ENCODE peak calls at places on chromosomes 16 and 17, in ten cellular contexts. T, P, F, U, N, B, O, Q, Z and M are unnamed samples.

GRCh38 chr17:34820922-34821321 is 140.3 kb downstream of the CCT6B start:
- DNase-seq in T (no peak), P (no peak), B (no peak), F (no peak), Q (no peak), N (no peak), U (no peak), Z (no peak), O (no peak), M (no peak)

GRCh38 chr16:49094471-49094870 is 187.2 kb downstream of the CBLN1 start:
- DNase-seq in P (no peak), U (no peak), F (no peak), T (no peak), Q (no peak), Z (no peak), O (no peak), N (no peak), B (no peak), M (no peak)

GRCh38 chr17:75832652-75833400 is 11.4 kb downstream of the UNC13D start:
- DNase-seq in F (no peak), Q (no peak), P (no peak), N (peak; percentile 31), Z (no peak), B (no peak), O (peak; percentile 85), U (no peak), T (no peak), M (no peak)

GRCh38 chr16:86901483-86901882 is 323.1 kb downstream of the FOXL1 start:
- DNase-seq in Z (peak; percentile 63), T (peak; percentile 49), O (no peak), Q (no peak), F (no peak), P (peak; percentile 50), U (no peak), B (no peak), N (no peak), M (no peak)

GRCh38 chr17:54085934-54086333 is 263.2 kb downstream of the KIF2B start:
- DNase-seq in Z (no peak), P (no peak), T (no peak), U (no peak), Q (no peak), B (no peak), F (no peak), N (no peak), O (peak; percentile 55), M (no peak)

GRCh38 chr16:12497558-12497957 is 306.1 kb downstream of the CPPED1 start:
- DNase-seq in N (no peak), F (no peak), Q (no peak), P (no peak), O (no peak), B (no peak), T (no peak), U (no peak), Z (no peak), M (no peak)

GRCh38 chr17:75135946-75136345 is 4.4 kb upstream of the NT5C start:
- DNase-seq in O (no peak), B (no peak), U (no peak), F (no peak), N (no peak), Q (no peak), T (no peak), P (no peak), Z (no peak), M (no peak)

GRCh38 chr17:35432176-35433074 is at the start of gene SLFN12:
- DNase-seq in Z (peak; percentile 98), T (peak; percentile 94), N (peak; percentile 51), O (peak; percentile 94), Q (peak; percentile 76), F (peak; percentile 64), P (peak; percentile 98), U (peak; percentile 24), B (peak; percentile 45), M (peak; percentile 84)

DNA sequence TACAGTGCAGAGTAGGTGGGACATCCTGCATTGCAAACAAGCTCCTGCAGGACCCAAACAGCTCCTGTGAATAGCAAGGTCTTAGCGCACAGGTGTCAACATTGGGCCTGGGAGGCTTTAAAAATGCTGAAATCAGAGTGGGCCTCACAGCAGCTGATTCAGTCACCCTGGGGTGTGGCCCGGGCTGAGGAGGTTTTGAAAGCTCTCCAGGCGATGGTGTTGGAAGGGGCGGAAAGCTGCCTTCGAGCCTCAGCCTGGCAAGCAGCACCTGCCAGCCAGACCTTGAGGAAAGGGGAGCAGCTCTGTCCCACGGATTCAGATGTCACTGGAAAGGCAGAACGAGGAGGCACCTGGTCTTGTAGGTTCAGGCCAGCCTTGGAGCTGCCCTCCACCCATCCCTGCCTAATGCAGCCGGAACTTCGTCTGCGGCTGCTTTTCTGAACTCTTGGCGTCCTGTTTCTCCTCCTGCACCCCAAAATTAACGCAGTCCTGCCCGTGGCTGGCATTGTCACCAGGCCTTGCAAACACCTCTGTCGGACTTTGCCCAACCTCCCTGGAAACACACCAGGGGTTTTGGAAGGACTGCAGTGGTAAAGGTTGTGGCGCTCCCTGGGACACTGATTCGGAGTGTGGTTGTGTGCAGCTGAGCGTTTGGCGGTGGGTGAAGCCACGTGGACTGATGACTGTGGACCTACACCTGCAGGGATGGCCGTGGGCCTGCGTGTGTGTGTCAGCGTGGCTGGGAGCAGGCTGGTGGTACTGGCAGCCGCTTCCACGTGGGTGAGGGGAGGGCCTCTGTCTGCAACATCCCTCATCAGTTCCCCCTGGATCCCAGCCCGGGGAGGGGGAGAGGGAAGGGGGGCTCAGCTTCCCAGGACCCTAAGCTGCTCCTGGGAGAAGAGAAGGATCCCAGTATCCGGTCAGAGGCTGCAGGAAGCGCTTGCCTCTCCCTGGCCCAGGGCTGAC is 3.4 kb downstream of the NECAB2 start:
- DNase-seq in T (no peak), Z (no peak), N (no peak), P (no peak), F (no peak), O (no peak), B (peak; percentile 5), U (no peak), Q (no peak), M (no peak)
- H3K4me3 ChIP-seq in T (no peak overlapping the region), Z (no peak overlapping the region), N (no peak overlapping the region), P (no peak overlapping the region), F (no peak overlapping the region), O (no peak overlapping the region), B (no peak overlapping the region), U (no peak overlapping the region), Q (no peak overlapping the region), M (no peak overlapping the region)

DNA sequence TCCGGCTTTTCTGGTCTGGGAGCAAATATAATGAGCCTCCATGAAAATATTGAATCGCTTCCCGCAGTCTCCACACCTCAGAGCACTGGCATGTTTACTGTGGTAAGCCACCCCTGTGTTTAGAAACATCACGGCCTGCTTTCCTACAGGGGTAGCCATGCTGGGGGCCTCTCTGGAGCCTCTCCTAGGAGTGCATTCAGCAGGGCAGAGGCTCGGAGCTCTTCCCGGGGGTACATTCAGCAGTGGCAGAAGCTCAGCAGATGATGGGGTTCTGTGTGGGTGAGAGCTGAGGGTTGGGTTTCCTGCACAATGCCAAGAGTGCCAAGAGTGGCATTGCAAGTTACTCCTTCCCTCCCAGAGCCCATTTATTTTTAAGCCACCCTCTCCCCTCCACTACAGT is 386.6 kb downstream of the SEC14L1 start:
- DNase-seq in U (no peak), Z (no peak), Q (no peak), P (no peak), T (no peak), N (no peak), F (no peak), O (no peak), B (no peak), M (no peak)
- H3K4me3 ChIP-seq in U (no peak overlapping the region), Z (no peak overlapping the region), Q (no peak overlapping the region), P (no peak overlapping the region), T (no peak overlapping the region), N (no peak overlapping the region), F (no peak overlapping the region), O (no peak overlapping the region), B (no peak overlapping the region), M (no peak overlapping the region)

GRCh38 chr17:60077672-60078519 is 825 bp downstream of the HEATR6 start:
- DNase-seq in F (no peak), P (peak; percentile 54), Q (no peak), U (no peak), Z (peak; percentile 57), T (peak; percentile 72), B (no peak), N (no peak), O (no peak), M (no peak)

GRCh38 chr17:60077226-60077625 is 1.5 kb downstream of the HEATR6 start:
- DNase-seq in U (no peak), B (no peak), N (no peak), Z (no peak), O (no peak), P (peak; percentile 24), T (no peak), Q (no peak), F (no peak), M (no peak)

GRCh38 chr17:60079401-60079861 is 710 bp upstream of the HEATR6 start:
- DNase-seq in N (no peak), Q (no peak), B (no peak), O (no peak), U (no peak), Z (no peak), P (peak; percentile 54), F (no peak), T (peak; percentile 52), M (no peak)

GRCh38 chr17:60082946-60083471 is 4.3 kb upstream of the HEATR6 start:
- DNase-seq in P (no peak), Z (no peak), N (no peak), U (no peak), B (no peak), Q (no peak), T (no peak), F (no peak), O (no peak), M (no peak)

DNA sequence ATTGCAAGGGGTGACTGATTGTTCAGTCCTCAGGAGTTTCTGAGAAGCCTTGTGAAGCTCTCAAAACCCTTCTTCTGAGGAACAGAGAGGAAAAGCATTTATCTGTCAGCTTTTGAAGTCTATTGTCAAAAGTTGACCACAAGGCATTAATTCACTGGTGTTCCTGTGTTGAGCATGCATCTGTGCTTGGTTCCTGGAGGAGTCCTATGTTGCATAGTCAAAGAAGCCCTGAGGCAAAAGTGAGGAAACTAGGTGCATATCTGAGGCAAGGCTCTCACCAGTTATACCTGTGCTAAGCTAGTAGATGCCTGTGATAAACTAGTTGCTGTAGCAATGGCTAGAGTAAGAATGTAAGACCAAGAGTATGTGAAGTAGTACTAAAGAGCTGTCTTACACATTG is 1.8 kb upstream of the HEATR6 start:
- DNase-seq in P (no peak), F (no peak), B (no peak), Z (no peak), N (no peak), T (no peak), U (no peak), Q (no peak), O (no peak), M (no peak)
- H3K4me3 ChIP-seq in P (no peak overlapping the region), F (no peak overlapping the region), B (no peak overlapping the region), Z (no peak overlapping the region), N (no peak overlapping the region), T (no peak overlapping the region), U (no peak overlapping the region), Q (no peak overlapping the region), O (no peak overlapping the region), M (peak overlapping the region; percentile 82)

DNA sequence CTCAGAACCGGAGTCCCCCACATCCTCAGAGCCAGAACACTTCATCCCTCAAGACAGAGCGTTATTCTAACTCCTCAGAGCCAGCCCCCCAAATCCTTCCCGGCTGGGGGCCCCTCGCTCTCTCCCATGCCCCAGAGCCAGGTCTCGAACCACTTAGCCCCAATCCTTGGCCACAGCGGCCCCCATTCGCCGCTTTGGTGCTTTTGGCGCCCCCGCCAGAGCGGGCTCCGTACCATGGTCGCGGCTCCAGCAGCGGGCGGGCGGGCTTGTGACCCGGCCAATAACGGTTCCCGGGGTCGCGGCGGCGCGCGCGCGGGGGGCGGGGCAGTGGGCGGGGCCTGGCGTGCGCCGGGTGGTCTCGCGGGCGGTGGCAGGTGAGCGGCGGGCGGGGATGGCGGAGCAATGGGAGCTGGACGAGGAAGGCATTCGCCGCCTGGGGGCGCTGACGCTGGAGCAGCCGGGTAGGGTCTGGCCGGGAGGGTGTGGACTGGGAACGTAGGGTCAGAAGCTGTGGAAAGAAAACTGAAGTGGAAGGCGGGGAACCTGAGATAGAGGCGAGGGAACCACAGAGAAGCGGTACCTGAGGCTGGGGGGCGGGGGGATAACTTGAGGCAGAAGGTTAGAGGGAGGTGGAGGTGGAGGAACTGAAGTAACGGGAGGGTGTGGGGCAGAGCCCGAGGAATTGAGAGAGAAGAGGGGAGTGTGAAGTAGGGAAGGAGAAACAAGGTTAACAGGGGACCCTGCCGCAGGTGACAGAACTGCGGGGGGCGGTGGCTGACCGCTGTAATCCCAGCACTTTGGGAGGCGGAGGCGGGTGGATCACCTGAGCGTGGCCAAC is at the start of the genes KCTD19 and LRRC36:
- DNase-seq in Q (no peak), P (no peak), T (peak; percentile 24), O (peak; percentile 96), B (peak; percentile 45), N (peak; percentile 53), Z (peak; percentile 33), U (peak; percentile 1), F (peak; percentile 21), M (no peak)
- H3K4me3 ChIP-seq in Q (peak within 1 kb of the TSS; percentile 48), P (peak within 1 kb of the TSS; percentile 27), T (peak within 1 kb of the TSS; percentile 53), O (peak within 1 kb of the TSS; percentile 65), B (peak within 1 kb of the TSS; percentile 65), N (peak within 1 kb of the TSS; percentile 68), Z (peak within 1 kb of the TSS; percentile 51), U (peak within 1 kb of the TSS; percentile 52), F (peak within 1 kb of the TSS; percentile 43), M (peak within 1 kb of the TSS; percentile 65)